ENCODE peak calls at places on chromosome 2, in seven cellular contexts. Y, V, F, O, S, P and W are unnamed samples.

GRCh38 chr2:60849165-60849564 is 32.2 kb upstream of the REL start:
- DNase-seq in F (no peak), O (no peak), S (no peak), V (no peak), P (no peak), Y (no peak), W (no peak)

GRCh38 chr2:152411154-152411553 is 76.2 kb downstream of the FMNL2 start:
- DNase-seq in P (no peak), F (no peak), Y (no peak), S (no peak), V (no peak), O (no peak), W (no peak)

GRCh38 chr2:150689600-150689999 is 202.1 kb upstream of the RND3 start:
- DNase-seq in V (no peak), P (no peak), F (no peak), O (no peak), Y (no peak), S (no peak), W (no peak)

GRCh38 chr2:133139847-133140533 is 428.3 kb downstream of the NCKAP5 start:
- DNase-seq in P (no peak), F (no peak), S (no peak), O (no peak), V (no peak), Y (no peak), W (no peak)

GRCh38 chr2:96493072-96493471 is 12.1 kb downstream of the NEURL3 start:
- DNase-seq in O (no peak), Y (no peak), P (no peak), V (no peak), S (no peak), F (no peak), W (no peak)

GRCh38 chr2:107374261-107374660 is 452.4 kb upstream of the RGPD4 start:
- DNase-seq in Y (no peak), S (no peak), P (no peak), V (no peak), O (no peak), F (no peak), W (no peak)

GRCh38 chr2:71618327-71619113 is 165.2 kb downstream of the DYSF start:
- DNase-seq in F (no peak), V (no peak), S (peak; percentile 8), P (peak; percentile 5), O (no peak), Y (no peak), W (no peak)

GRCh38 chr2:191061381-191061982 is 47.5 kb upstream of the STAT1 start:
- DNase-seq in V (no peak), O (no peak), S (no peak), P (no peak), F (no peak), Y (no peak), W (no peak)

GRCh38 chr2:62920070-62920469 is 130.6 kb upstream of the OTX1 start:
- DNase-seq in O (no peak), Y (no peak), F (no peak), S (no peak), P (no peak), V (no peak), W (no peak)